ENCODE peak calls at places on chromosome 20, in ten cellular contexts. F is endodermal cell, R is lower lobe of right lung, D is astrocyte, Z is breast epithelium, A is Peyer's patch, C is PC-3, G is psoas muscle, X is left lung, S is neural progenitor cell. B is an unnamed sample. For H3K36me3, the result is how much of the 10 kb centered on the place peaks cover.

GRCh38 chr20:60034231-60035110 is 76.2 kb downstream of the CDH26 start:
- DNase-seq in S (no peak), D (no peak), Z (no peak), X (no peak), C (no peak), F (peak), R (no peak), G (peak), A (no peak), B (no peak)

GRCh38 chr20:9038791-9039190 is 30.1 kb upstream of the PLCB4 start:
- DNase-seq in F (no peak), G (no peak), A (no peak), X (no peak), C (no peak), Z (no peak), D (no peak), S (no peak), R (no peak), B (no peak)

GRCh38 chr20:18585134-18585533 is 2.7 kb upstream of the DTD1 start:
- DNase-seq in F (peak), Z (no peak), A (no peak), S (no peak), R (no peak), D (peak), G (no peak), C (peak), X (no peak), B (no peak)

GRCh38 chr20:36408219-36408618 is 102.1 kb downstream of the DLGAP4 start:
- DNase-seq in S (peak), Z (no peak), X (no peak), R (no peak), A (no peak), F (peak), D (no peak), G (no peak), C (peak), B (no peak)

GRCh38 chr20:33897313-33897912 is 86.3 kb downstream of the CHMP4B start:
- DNase-seq in R (no peak), Z (no peak), S (no peak), F (peak), G (no peak), C (peak), A (no peak), D (no peak), X (no peak), B (no peak)

GRCh38 chr20:61728786-61729365 is 336.8 kb downstream of the TAF4 start:
- DNase-seq in D (no peak), A (no peak), F (no peak), S (no peak), Z (no peak), G (no peak), R (peak), X (no peak), C (no peak), B (no peak)

GRCh38 chr20:19813839-19814238 is 55.8 kb downstream of the RIN2 start:
- DNase-seq in D (no peak), S (no peak), R (no peak), A (no peak), G (no peak), X (no peak), C (no peak), Z (no peak), F (no peak), B (no peak)

GRCh38 chr20:21513881-21514540 is at the start of gene NKX2-2:
- DNase-seq in A (no peak), C (no peak), Z (no peak), X (no peak), R (no peak), G (no peak), F (peak), D (peak), S (peak), B (no peak)

GRCh38 chr20:18679020-18679419 is 91.2 kb downstream of the DTD1 start:
- DNase-seq in R (no peak), Z (no peak), S (no peak), D (peak), X (no peak), G (no peak), A (no peak), C (no peak), F (no peak), B (no peak)

GRCh38 chr20:49674383-49675352 is 39.0 kb downstream of the B4GALT5 start:
- DNase-seq in C (peak), A (no peak), X (no peak), Z (no peak), R (no peak), G (no peak), S (no peak), D (peak), F (no peak), B (no peak)

GRCh38 chr20:5156670-5157448 is 30.1 kb downstream of the CDS2 start:
- DNase-seq in S (no peak), R (no peak), F (no peak), X (no peak), A (no peak), C (peak), D (peak), G (no peak), Z (no peak), B (no peak)

GRCh38 chr20:10961651-10962288 is 288.0 kb upstream of the JAG1 start:
- DNase-seq in F (no peak), Z (no peak), S (no peak), A (no peak), D (no peak), G (no peak), C (peak), X (no peak), R (no peak), B (no peak)

GRCh38 chr20:44720994-44721784 is 6.0 kb downstream of the CCN5 start:
- DNase-seq in D (peak), F (no peak), A (no peak), S (no peak), X (peak), R (peak), G (no peak), C (peak), Z (peak), B (no peak)

GRCh38 chr20:2144850-2145249 is 43.2 kb downstream of the STK35 start:
- DNase-seq in S (no peak), R (no peak), F (peak), G (no peak), Z (no peak), A (no peak), X (no peak), C (no peak), D (no peak), B (no peak)

GRCh38 chr20:7939663-7940062 is 595 bp downstream of the HAO1 start:
- DNase-seq in A (no peak), C (no peak), Z (no peak), G (no peak), D (no peak), F (no peak), S (no peak), R (no peak), X (no peak), B (no peak)

GRCh38 chr20:20241966-20242365 is 125.9 kb upstream of the INSM1 start:
- DNase-seq in F (no peak), S (peak), R (no peak), X (no peak), G (no peak), A (no peak), Z (no peak), D (no peak), C (no peak), B (no peak)

GRCh38 chr20:49230021-49230420 is 10.8 kb downstream of the DDX27 start:
- DNase-seq in F (no peak), S (no peak), C (no peak), R (no peak), D (no peak), Z (no peak), G (no peak), A (no peak), X (no peak), B (no peak)

GRCh38 chr20:49853640-49854039 is 41.0 kb downstream of the SLC9A8 start:
- DNase-seq in C (peak), X (no peak), G (no peak), A (no peak), D (peak), F (peak), R (no peak), S (no peak), Z (no peak), B (no peak)

GRCh38 chr20:47809561-47809960 is 24.3 kb upstream of the SULF2 start:
- DNase-seq in A (no peak), D (peak), G (no peak), X (no peak), S (no peak), R (no peak), F (peak), Z (peak), C (peak), B (no peak)

GRCh38 chr20:4488407-4489339 is 233.0 kb upstream of the PRND start:
- DNase-seq in A (no peak), F (no peak), G (no peak), C (peak), D (peak), X (no peak), Z (no peak), R (no peak), S (no peak), B (no peak)

GRCh38 chr20:9686001-9686400 is 152.9 kb downstream of the PAK5 start:
- DNase-seq in A (no peak), R (no peak), G (no peak), S (no peak), F (no peak), Z (no peak), D (no peak), C (no peak), X (no peak), B (no peak)

GRCh38 chr20:17644451-17644850 is 37.6 kb downstream of the RRBP1 start:
- DNase-seq in X (no peak), A (no peak), S (no peak), G (peak), Z (no peak), D (peak), R (peak), C (no peak), F (no peak), B (no peak)

GRCh38 chr20:20977786-20978185 is 128.4 kb downstream of the LINC00237 start:
- DNase-seq in Z (no peak), R (no peak), S (no peak), F (no peak), A (no peak), G (no peak), X (no peak), C (no peak), D (no peak), B (no peak)

GRCh38 chr20:50772418-50773185 is 22.3 kb upstream of the BCAS4 start:
- DNase-seq in S (no peak), R (peak), G (no peak), C (no peak), X (no peak), A (no peak), Z (peak), F (peak), D (no peak), B (no peak)

GRCh38 chr20:21505161-21505809 is 8.6 kb downstream of the NKX2-2 start:
- DNase-seq in C (peak), X (peak), A (peak), S (peak), G (peak), F (peak), D (no peak), R (peak), Z (peak), B (no peak)

GRCh38 chr20:57977588-57977987 is 250.9 kb downstream of the ANKRD60 start:
- DNase-seq in D (no peak), R (no peak), S (no peak), F (no peak), X (no peak), A (no peak), Z (peak), C (no peak), G (no peak), B (no peak)

GRCh38 chr20:48761023-48761785 is 66.6 kb downstream of the PREX1 start:
- DNase-seq in X (peak), F (no peak), A (peak), G (no peak), R (peak), D (no peak), C (no peak), S (no peak), Z (no peak), B (no peak)

GRCh38 chr20:50427740-50428462 is 82.3 kb upstream of the PTPN1 start:
- DNase-seq in Z (peak), A (no peak), S (no peak), F (peak), C (no peak), D (peak), X (no peak), R (no peak), G (peak), B (no peak)

GRCh38 chr20:53872081-53872541 is 198.3 kb downstream of the BCAS1 start:
- DNase-seq in S (no peak), R (no peak), F (no peak), D (no peak), Z (no peak), C (no peak), G (no peak), X (no peak), A (no peak), B (no peak)

GRCh38 chr20:10863337-10864060 is 189.7 kb upstream of the JAG1 start:
- DNase-seq in G (no peak), Z (no peak), F (no peak), S (no peak), A (no peak), D (peak), C (peak), R (no peak), X (no peak), B (no peak)

GRCh38 chr20:5835234-5835845 is 85.1 kb downstream of the SHLD1 start:
- DNase-seq in S (no peak), F (no peak), X (peak), G (no peak), A (no peak), Z (no peak), R (no peak), C (peak), D (peak), B (no peak)

GRCh38 chr20:32168184-32168910 is 39.2 kb downstream of the PLAGL2 start:
- DNase-seq in G (no peak), A (no peak), F (peak), C (no peak), Z (no peak), R (no peak), X (no peak), D (peak), S (peak), B (no peak)

GRCh38 chr20:56323656-56324055 is 35.1 kb upstream of the FAM210B start:
- DNase-seq in S (no peak), C (no peak), F (no peak), R (no peak), A (no peak), X (no peak), D (no peak), Z (no peak), G (no peak), B (no peak)

GRCh38 chr20:6700563-6701328 is 66.7 kb upstream of the BMP2 start:
- DNase-seq in S (no peak), C (no peak), A (no peak), Z (no peak), G (peak), X (peak), F (no peak), D (no peak), R (peak), B (no peak)

GRCh38 chr20:52425253-52425652 is 233.7 kb upstream of the ZFP64 start:
- DNase-seq in C (no peak), A (no peak), G (no peak), X (no peak), R (no peak), D (no peak), F (no peak), S (no peak), Z (no peak), B (no peak)

GRCh38 chr20:11373391-11373790 is 544.3 kb upstream of the BTBD3 start:
- DNase-seq in C (no peak), G (peak), Z (no peak), D (no peak), A (no peak), S (no peak), R (no peak), F (no peak), X (no peak), B (no peak)

GRCh38 chr20:50518270-50518721 is 8.1 kb downstream of the PTPN1 start:
- DNase-seq in X (no peak), S (no peak), A (no peak), C (peak), Z (no peak), F (no peak), D (peak), G (no peak), R (no peak), B (no peak)

GRCh38 chr20:10511507-10512231 is 76.6 kb downstream of the SLX4IP start:
- DNase-seq in X (peak), Z (peak), C (peak), A (peak), G (peak), D (peak), F (peak), R (peak), S (peak), B (peak)

GRCh38 chr20:36199293-36200257 is 36.7 kb upstream of the AAR2 start:
- DNase-seq in S (peak), F (peak), G (peak), Z (peak), C (peak), D (peak), X (peak), R (peak), A (peak), B (no peak)

GRCh38 chr20:63502671-63503172 is 3.8 kb upstream of the EEF1A2 start:
- DNase-seq in D (no peak), R (peak), G (no peak), S (no peak), Z (no peak), X (no peak), F (no peak), A (no peak), C (no peak), B (no peak)
- H3K27ac ChIP-seq in D (no peak), R (no peak), G (peak), S (no peak), Z (no peak), X (no peak), F (no peak), A (no peak), C (no peak), B (no peak)

GRCh38 chr20:46099491-46100287 is 9.9 kb upstream of the NCOA5 start:
- DNase-seq in D (no peak), G (no peak), A (peak), S (peak), F (peak), C (no peak), R (no peak), X (no peak), Z (no peak), B (no peak)
- TF ChIP-seq CTCF in D (no peak), G (no peak), A (no peak), S (peak), F (peak), C (no peak), R (peak), X (no peak), Z (no peak), B (no peak)

GRCh38 chr20:24787621-24788020 is 161.4 kb upstream of the CST7 start:
- DNase-seq in D (no peak), A (no peak), S (no peak), F (no peak), R (peak), X (no peak), C (no peak), G (no peak), Z (no peak), B (no peak)
- H3K36me3 ChIP-seq in D (under half), A (under half), S (under half), F (under half), R (under half), X (under half), C (under half), G (under half), Z (under half), B (under half)

DNA sequence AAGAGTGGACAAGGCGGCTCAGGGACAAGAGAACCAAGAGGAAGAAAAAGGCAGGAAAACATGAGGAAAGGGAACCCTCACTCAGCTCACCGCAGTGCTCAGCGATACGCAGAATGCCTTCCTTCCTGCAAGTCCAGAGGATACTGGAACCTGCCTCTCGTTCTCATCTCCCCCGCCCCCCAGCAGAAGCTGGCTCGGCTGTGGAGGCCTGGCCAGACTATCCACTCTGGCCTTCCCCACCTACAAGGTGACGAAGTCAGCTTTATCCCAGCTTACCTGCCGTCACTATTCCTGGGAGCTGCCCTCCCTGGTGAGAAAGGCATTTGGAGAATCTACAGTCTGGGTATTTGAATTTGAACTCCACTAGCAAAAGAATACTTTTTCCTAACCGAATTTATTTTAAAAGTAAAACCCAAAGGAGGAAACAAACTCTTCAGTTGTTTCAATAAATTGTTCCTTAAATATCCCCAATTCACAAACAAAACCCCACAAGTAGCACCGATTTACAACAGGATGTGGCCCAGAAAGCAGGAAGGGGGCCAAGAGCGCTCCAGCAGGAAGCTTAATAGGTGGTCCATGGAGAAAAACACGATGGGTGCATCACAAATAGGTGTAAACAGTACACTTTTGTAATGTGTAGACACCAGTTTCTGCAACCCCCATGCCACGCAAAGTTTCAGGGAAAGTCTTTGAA is 2.1 kb upstream of the DIDO1 start:
- DNase-seq in R (peak), X (no peak), S (no peak), Z (no peak), D (no peak), F (peak), A (peak), C (no peak), G (no peak), B (no peak)
- H3K27ac ChIP-seq in R (peak), X (peak), S (no peak), Z (peak), D (no peak), F (peak), A (peak), C (no peak), G (peak), B (peak)

GRCh38 chr20:38270869-38271608 is 10.5 kb upstream of the KIAA1755 start:
- DNase-seq in Z (no peak), D (peak), R (no peak), G (peak), S (no peak), C (peak), A (no peak), F (no peak), X (no peak), B (no peak)
- TF ChIP-seq CTCF in Z (no peak), D (no peak), R (no peak), G (no peak), S (no peak), C (no peak), A (no peak), F (no peak), X (no peak), B (no peak)

GRCh38 chr20:59033093-59033492 is 958 bp upstream of the ATP5F1E start:
- DNase-seq in C (no peak), G (no peak), S (no peak), F (no peak), Z (no peak), X (no peak), R (no peak), D (no peak), A (no peak), B (no peak)

GRCh38 chr20:59033616-59034165 is 1.6 kb upstream of the ATP5F1E start:
- DNase-seq in C (no peak), X (no peak), A (no peak), D (no peak), R (no peak), S (no peak), F (no peak), Z (no peak), G (no peak), B (no peak)

GRCh38 chr20:59032023-59032712 is at the start of gene ATP5F1E:
- DNase-seq in A (peak), R (peak), Z (peak), G (peak), X (peak), C (peak), S (peak), D (peak), F (peak), B (peak)

GRCh38 chr20:59031326-59032022 is 661 bp downstream of the ATP5F1E start:
- DNase-seq in C (peak), F (no peak), D (no peak), A (no peak), S (no peak), R (no peak), G (no peak), X (no peak), Z (no peak), B (no peak)

DNA sequence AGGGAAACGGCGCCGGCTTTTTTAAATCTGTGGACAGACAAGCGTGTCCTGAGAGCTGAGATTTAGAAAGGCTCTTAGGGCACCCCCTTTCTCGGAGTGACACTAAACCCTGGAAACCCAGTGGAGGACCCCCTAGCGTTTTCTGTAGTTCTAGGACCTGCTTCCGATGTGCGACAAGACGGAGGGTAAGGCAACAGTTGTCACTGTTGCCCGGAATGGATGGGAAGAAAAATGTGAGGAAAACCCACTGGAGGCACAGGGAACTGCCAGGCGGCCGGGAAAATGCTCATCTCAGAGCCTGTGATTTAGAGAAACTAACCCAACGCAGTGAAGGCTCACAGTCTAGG is 551 bp upstream of the ATP5F1E start:
- DNase-seq in C (peak), G (no peak), Z (no peak), S (no peak), F (no peak), D (no peak), A (no peak), X (no peak), R (no peak), B (no peak)
- H3K36me3 ChIP-seq in C (half or more), G (under half), Z (under half), S (under half), F (half or more), D (under half), A (under half), X (half or more), R (half or more), B (under half)

GRCh38 chr20:41178904-41179432 is 41.6 kb downstream of the PLCG1 start:
- DNase-seq in R (peak), F (peak), G (no peak), A (peak), D (no peak), S (peak), Z (peak), C (no peak), X (no peak), B (no peak)
- H3K27ac ChIP-seq in R (peak), F (peak), G (peak), A (no peak), D (peak), S (peak), Z (peak), C (no peak), X (no peak), B (peak)